ENCODE peak calls at places on chromosomes 13 and 19, in four cellular contexts. P, N, B and A are unnamed samples. For H3K4me1, the result is how much of the 10 kb centered on the place peaks cover.

GRCh38 chr13:111904166-111904565 is 162.8 kb upstream of the SOX1 start:
- DNase-seq in P (no peak), B (peak), N (no peak), A (no peak)

GRCh38 chr19:918481-919156 is 1.5 kb downstream of the KISS1R start:
- DNase-seq in P (no peak), N (no peak), B (peak), A (no peak)

GRCh38 chr19:58476498-58477015 is 405 bp downstream of the ZNF446 start:
- DNase-seq in N (peak), B (no peak), P (peak), A (no peak)

GRCh38 chr13:26656919-26657318 is 99.4 kb downstream of the WASF3 start:
- DNase-seq in N (no peak), P (no peak), B (no peak), A (no peak)

GRCh38 chr19:6744381-6745288 is 5.2 kb downstream of the TRIP10 start:
- DNase-seq in P (peak), N (peak), B (no peak), A (peak)

GRCh38 chr13:19023115-19023514 is 158.5 kb downstream of the TUBA3C start:
- DNase-seq in N (no peak), B (no peak), P (no peak), A (no peak)

GRCh38 chr13:108176685-108177274 is 38.6 kb downstream of the LIG4 start:
- DNase-seq in B (peak), P (peak), N (no peak), A (peak)

GRCh38 chr19:45781282-45782161 is 768 bp downstream of the DMPK start:
- DNase-seq in B (no peak), P (no peak), N (no peak), A (no peak)

GRCh38 chr19:3363841-3364500 is 2.4 kb upstream of the NFIC start:
- DNase-seq in P (no peak), N (no peak), B (peak), A (no peak)

GRCh38 chr19:13843104-13843921 is 33.6 kb upstream of the NANOS3 start:
- DNase-seq in N (peak), P (peak), B (peak), A (peak)

GRCh38 chr13:32284927-32285632 is 30.1 kb downstream of the ZAR1L start:
- DNase-seq in P (no peak), N (peak), B (no peak), A (no peak)

GRCh38 chr13:46543307-46543706 is 9.7 kb upstream of the LRCH1 start:
- DNase-seq in P (no peak), N (no peak), B (no peak), A (no peak)

GRCh38 chr19:39379865-39380399 is 11.0 kb downstream of the PAF1 start:
- DNase-seq in P (no peak), N (no peak), B (no peak), A (no peak)

GRCh38 chr19:15116856-15117255 is 9.7 kb downstream of the SYDE1 start:
- DNase-seq in B (no peak), N (no peak), P (no peak), A (no peak)

GRCh38 chr13:113526466-113527220 is 36.1 kb upstream of the DCUN1D2 start:
- DNase-seq in P (no peak), N (no peak), B (no peak), A (no peak)

DNA sequence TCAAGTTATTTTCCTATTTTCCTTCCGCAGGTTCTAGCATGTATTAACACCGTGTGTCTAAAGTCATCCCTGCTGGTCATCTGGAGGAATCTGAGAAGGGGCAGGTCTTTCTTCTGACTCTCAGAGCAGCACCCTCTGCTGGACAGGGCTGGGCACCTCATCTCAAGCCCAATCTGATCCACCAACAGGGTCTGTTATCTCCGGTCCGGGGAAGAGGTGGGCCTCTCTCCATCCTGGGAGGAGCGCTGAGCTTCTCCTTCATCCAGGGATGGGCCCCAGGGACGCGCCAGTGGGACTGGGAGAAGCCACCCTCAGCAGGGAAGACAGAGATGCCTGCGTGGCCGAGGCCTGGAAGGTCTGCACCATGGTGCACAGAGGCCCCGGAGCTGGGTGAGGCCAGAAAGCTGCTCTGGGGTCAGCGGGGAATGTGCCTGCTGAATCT is 26.0 kb upstream of the ZNF331 start:
- DNase-seq in B (peak), N (peak), P (peak), A (peak)
- TF ChIP-seq CTCF in B (peak), N (peak), P (peak), A (peak)

DNA sequence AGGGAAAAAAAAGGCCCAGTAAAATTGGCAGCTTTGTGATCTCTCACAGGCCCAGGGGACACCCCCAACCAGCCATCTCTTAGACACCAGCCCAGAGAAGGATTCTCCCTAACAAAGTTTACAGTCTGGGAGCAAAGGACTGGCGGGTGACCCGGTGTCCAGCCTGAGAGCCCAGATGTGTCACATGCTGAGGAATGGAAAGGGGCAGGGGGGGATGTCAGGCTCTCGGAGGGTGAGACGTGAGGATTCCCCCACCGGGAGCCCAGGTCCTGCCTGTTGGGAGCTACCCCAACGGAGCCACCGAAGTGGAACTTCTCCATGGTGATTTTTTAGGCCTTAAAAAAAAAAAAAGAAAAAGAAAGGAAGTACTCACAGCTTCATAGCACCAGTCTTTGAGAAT is 4.8 kb upstream of the CTXN1 start:
- DNase-seq in B (no peak), N (no peak), P (no peak), A (no peak)
- H3K4me1 ChIP-seq in B (under half), N (under half), P (under half), A (under half)

GRCh38 chr13:21913010-21913409 is 242.1 kb downstream of the FGF9 start:
- DNase-seq in B (peak), N (no peak), P (no peak), A (no peak)
- TF ChIP-seq CTCF in B (peak), N (no peak), P (no peak), A (no peak)

GRCh38 chr13:79859756-79860155 is 378.8 kb downstream of the NDFIP2 start:
- DNase-seq in P (no peak), B (no peak), N (no peak), A (no peak)
- H3K4me1 ChIP-seq in P (under half), B (under half), N (under half), A (under half)

GRCh38 chr19:41111750-41112295 is 2.4 kb upstream of the CYP2F1 start:
- DNase-seq in N (no peak), B (no peak), P (no peak), A (no peak)

GRCh38 chr19:41111296-41111695 is 2.9 kb upstream of the CYP2F1 start:
- DNase-seq in B (no peak), N (no peak), P (no peak), A (no peak)

DNA sequence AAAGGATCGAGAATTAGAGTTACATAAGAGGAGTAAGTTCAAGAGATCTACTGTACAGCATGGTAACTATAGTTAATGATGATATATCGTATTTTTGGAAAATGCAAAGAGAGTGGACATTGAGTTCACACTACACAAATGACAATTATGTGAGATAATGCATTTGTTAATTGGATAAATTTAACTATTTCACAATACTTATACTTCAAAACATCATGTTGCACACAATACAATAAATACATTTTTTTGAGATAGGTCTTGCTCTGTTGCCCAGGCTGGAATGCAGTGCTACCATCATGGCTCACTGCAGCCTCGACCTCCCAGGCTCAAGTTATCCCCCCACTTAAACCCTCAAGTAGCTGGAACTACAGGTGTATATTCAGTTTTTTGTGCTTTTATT is 8.1 kb upstream of the CYP2F1 start:
- DNase-seq in N (no peak), B (no peak), P (no peak), A (no peak)
- TF ChIP-seq CTCF in N (no peak), B (no peak), P (no peak), A (no peak)